ENCODE peak calls at places on chromosomes 6 and 20, in four cellular contexts. P, T, H and Y are unnamed samples.

GRCh38 chr6:35774116-35774794 is 2.1 kb upstream of the CLPSL2 start:
- DNase-seq in P (no peak), T (no peak), H (no peak), Y (no peak)

GRCh38 chr6:130466052-130466743 is 100.4 kb downstream of the TMEM200A start:
- DNase-seq in P (no peak), T (no peak), H (no peak), Y (no peak)

GRCh38 chr6:88671624-88672023 is 291.8 kb downstream of the RNGTT start:
- DNase-seq in P (no peak), T (no peak), H (no peak), Y (no peak)

GRCh38 chr20:6122111-6122872 is 538 bp downstream of the FERMT1 start:
- DNase-seq in P (peak; percentile 15), T (no peak), H (no peak), Y (no peak)

GRCh38 chr6:114170958-114171387 is 171.8 kb downstream of the HS3ST5 start:
- DNase-seq in P (no peak), T (no peak), H (no peak), Y (no peak)

GRCh38 chr6:147677647-147678046 is 169.2 kb downstream of the SAMD5 start:
- DNase-seq in P (no peak), T (no peak), H (no peak), Y (no peak)

GRCh38 chr6:138692978-138693909 is 80.3 kb upstream of the CCDC28A start:
- DNase-seq in P (peak; percentile 80), T (no peak), H (peak; percentile 56), Y (peak; percentile 61)

GRCh38 chr6:164097557-164098398 is 683.3 kb downstream of the QKI start:
- DNase-seq in P (no peak), T (no peak), H (no peak), Y (no peak)

GRCh38 chr6:5423251-5423650 is 161.9 kb downstream of the FARS2 start:
- DNase-seq in P (no peak), T (no peak), H (no peak), Y (no peak)

GRCh38 chr20:10806539-10806938 is 132.7 kb upstream of the JAG1 start:
- DNase-seq in P (no peak), T (no peak), H (no peak), Y (no peak)